ENCODE peak calls at places on chromosome 18, in six cellular contexts. Z is mammary epithelial cell; H is astrocyte of the cerebellum; R is esophagus squamous epithelium; B is mucosa of descending colon; D is CD8-positive, alpha-beta T cell. Q is an unnamed sample.

GRCh38 chr18:845152-845819 is 33.2 kb upstream of the YES1 start:
- DNase-seq in Z (no peak), R (no peak), H (peak), B (no peak), D (no peak), Q (no peak)

GRCh38 chr18:6881034-6881800 is 151.7 kb downstream of the ARHGAP28 start:
- DNase-seq in D (no peak), Z (no peak), B (no peak), R (no peak), H (peak), Q (no peak)

GRCh38 chr18:76805221-76805620 is 17.1 kb upstream of the ZNF236 start:
- DNase-seq in H (no peak), D (no peak), Z (peak), R (no peak), B (no peak), Q (no peak)

GRCh38 chr18:44545359-44545985 is 135.2 kb upstream of the SETBP1 start:
- DNase-seq in R (no peak), Z (no peak), B (no peak), D (no peak), H (no peak), Q (no peak)

GRCh38 chr18:25457636-25458035 is 105.7 kb upstream of the ZNF521 start:
- DNase-seq in H (no peak), B (no peak), Z (peak), R (no peak), D (no peak), Q (no peak)

GRCh38 chr18:55477537-55478300 is 110.3 kb downstream of the TCF4 start:
- DNase-seq in H (peak), D (no peak), R (no peak), B (no peak), Z (peak), Q (peak)

GRCh38 chr18:74498712-74499629 is 2.8 kb downstream of the CNDP2 start:
- DNase-seq in H (no peak), Z (no peak), B (peak), R (peak), D (peak), Q (peak)

GRCh38 chr18:70781860-70782453 is 493.1 kb downstream of the SOCS6 start:
- DNase-seq in Z (peak), H (peak), B (no peak), R (no peak), D (peak), Q (peak)

GRCh38 chr18:63265322-63265721 is 54.2 kb downstream of the BCL2 start:
- DNase-seq in B (no peak), D (no peak), H (no peak), R (no peak), Z (no peak), Q (no peak)

GRCh38 chr18:23824704-23825103 is 135.5 kb downstream of the LAMA3 start:
- DNase-seq in H (no peak), R (no peak), B (no peak), Z (peak), D (no peak), Q (no peak)

GRCh38 chr18:23693849-23694248 is 4.6 kb downstream of the LAMA3 start:
- DNase-seq in B (no peak), H (no peak), D (no peak), R (no peak), Z (no peak), Q (no peak)

GRCh38 chr18:21672868-21673267 is 31.7 kb downstream of the ABHD3 start:
- DNase-seq in Z (peak), B (no peak), D (no peak), R (no peak), H (peak), Q (no peak)

GRCh38 chr18:21740724-21741510 is at the start of gene MIB1:
- DNase-seq in B (peak), R (peak), H (peak), D (peak), Z (peak), Q (no peak)

GRCh38 chr18:39184176-39184575 is 1618.6 kb upstream of the CELF4 start:
- DNase-seq in H (no peak), D (no peak), R (no peak), B (no peak), Z (no peak), Q (no peak)

DNA sequence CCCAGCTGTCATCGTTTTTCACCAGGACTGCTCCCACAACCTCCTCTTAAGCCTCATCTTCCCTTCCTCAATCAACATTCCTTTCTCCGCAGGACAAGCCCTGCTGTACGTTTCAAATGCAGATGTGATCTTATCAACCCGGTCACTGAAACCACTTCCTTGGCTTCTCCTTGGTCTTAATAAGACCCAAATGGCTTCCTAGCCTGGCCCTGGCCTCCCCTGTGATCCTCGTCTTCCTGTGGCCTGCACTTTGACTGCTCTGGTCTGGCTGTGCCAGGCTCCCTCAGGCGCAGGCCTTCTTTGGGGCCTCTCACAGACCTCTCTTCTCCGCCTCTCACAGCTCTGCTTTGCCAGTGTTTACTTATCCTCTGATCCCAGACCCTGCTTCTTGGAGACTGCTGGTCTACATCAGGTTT is 4.7 kb upstream of the ADNP2 start:
- DNase-seq in R (no peak), Z (no peak), H (no peak), B (no peak), D (no peak), Q (no peak)
- H3K4me3 ChIP-seq in R (no peak), Z (no peak), H (no peak), B (no peak), D (no peak), Q (no peak)

GRCh38 chr18:12074734-12075133 is 18.9 kb upstream of the ANKRD62 start:
- DNase-seq in H (no peak), R (no peak), D (no peak), Z (no peak), B (no peak), Q (no peak)
- TF ChIP-seq CTCF in H (peak), R (no peak), D (no peak), Z (peak), B (no peak), Q (no peak)

GRCh38 chr18:49561377-49562193 is at the start of gene LIPG:
- DNase-seq in H (peak), D (no peak), Z (peak), B (peak), R (no peak), Q (peak)

GRCh38 chr18:49564435-49564834 is 2.6 kb downstream of the LIPG start:
- DNase-seq in R (no peak), H (no peak), Z (no peak), B (no peak), D (no peak), Q (no peak)

GRCh38 chr18:49562481-49563129 is 748 bp downstream of the LIPG start:
- DNase-seq in H (no peak), Z (peak), R (no peak), D (no peak), B (peak), Q (no peak)

GRCh38 chr18:49563701-49564100 is 1.8 kb downstream of the LIPG start:
- DNase-seq in Z (peak), R (no peak), D (no peak), H (no peak), B (no peak), Q (no peak)

GRCh38 chr18:49563130-49563540 is 1.3 kb downstream of the LIPG start:
- DNase-seq in D (no peak), B (no peak), Z (peak), R (no peak), H (no peak), Q (no peak)
- H3K4me3 ChIP-seq in D (no peak), B (no peak), Z (peak), R (no peak), H (peak), Q (peak)

GRCh38 chr18:79965119-79965902 is 868 bp downstream of the HSBP1L1 start:
- DNase-seq in R (no peak), B (peak), D (no peak), H (peak), Z (peak), Q (no peak)

GRCh38 chr18:79963658-79964329 is 649 bp upstream of the HSBP1L1 start:
- DNase-seq in B (peak), H (no peak), R (no peak), Z (no peak), D (no peak), Q (no peak)

GRCh38 chr18:79962835-79963657 is 1.4 kb upstream of the HSBP1L1 start:
- DNase-seq in H (no peak), Z (no peak), D (no peak), R (no peak), B (no peak), Q (peak)

GRCh38 chr18:79962311-79962710 is 2.1 kb upstream of the HSBP1L1 start:
- DNase-seq in Z (peak), B (no peak), H (no peak), R (no peak), D (no peak), Q (no peak)

DNA sequence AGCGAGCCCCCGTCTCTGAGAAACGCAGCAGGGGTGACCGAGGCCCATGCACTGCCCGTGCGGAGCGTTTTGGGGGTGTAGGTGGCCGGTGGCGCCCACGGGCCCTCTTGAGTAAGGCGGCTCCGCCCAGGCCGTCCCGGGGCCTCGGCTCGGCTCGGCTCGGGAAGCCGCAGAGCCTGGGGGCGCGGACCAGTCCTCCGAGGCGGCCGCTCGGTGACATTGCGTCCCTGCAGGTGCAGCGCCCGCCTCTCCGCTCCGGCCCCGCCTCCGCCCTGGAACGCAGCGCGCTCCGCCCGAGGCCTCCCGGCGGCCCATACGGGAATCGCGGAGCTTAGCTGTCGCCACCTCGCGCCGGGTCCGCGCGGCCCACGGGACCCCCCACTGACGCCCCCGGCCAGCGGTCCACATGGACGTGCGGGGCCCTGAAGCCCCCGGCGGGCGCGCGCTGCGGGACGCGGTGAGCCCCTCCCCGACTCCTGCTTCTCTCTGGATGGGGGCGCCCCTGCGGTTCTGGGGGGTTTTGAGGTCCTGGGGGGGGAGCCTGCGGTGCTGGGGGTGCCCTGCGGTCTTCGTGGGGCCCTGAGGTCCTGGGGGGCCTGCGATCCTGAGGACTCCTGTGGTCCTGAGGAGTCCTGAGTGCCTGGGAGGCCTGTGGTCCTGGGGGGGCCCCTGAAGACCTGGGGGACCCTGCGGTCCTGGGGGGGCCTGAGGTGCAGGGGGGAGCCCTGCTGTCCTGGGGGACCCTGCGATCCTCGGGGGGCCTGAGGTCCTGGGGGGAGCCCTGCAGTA is at the start of gene HSBP1L1:
- DNase-seq in H (no peak), B (peak), Z (peak), R (no peak), D (peak), Q (no peak)
- TF ChIP-seq CTCF in H (peak), B (no peak), Z (peak), R (no peak), D (no peak), Q (peak)

DNA sequence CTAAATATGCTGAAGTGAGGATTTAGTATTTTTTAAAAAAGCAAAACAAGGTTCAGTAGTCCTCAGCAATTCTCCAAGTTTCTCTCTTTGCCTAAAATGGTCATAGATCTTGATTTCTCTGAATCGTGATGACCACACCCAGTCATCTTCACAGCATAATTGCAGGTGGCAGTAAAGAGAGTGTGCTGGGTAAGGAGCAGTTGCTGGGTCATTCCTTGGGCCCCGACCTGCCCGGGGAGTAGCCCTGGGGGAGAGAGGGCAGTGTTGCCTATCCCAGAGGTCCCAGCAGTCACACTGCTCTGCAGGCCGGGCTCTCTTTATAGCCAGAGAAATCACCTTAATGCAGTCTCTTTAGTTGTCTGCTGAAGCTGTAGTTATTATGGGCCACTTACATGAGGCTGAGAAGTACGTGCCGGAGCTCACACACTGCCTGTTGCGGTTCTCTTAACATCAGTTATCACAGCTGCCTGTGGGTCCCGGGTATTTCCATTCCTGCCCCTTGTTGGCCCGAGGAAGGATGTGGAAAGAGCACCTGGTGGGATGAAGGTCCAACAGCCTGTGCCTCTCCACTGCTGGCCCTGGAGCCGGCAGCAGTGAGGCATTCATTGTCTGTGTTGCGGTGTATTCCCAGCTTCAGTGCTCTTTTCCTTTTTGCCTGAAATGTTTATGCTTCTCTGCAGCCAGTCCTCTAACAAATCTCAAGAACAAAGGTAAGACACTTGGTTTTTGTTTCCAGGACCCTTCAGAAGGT is 230.1 kb downstream of the ALPK2 start:
- DNase-seq in B (peak), D (no peak), R (no peak), H (no peak), Z (no peak), Q (no peak)
- H3K4me3 ChIP-seq in B (no peak), D (no peak), R (no peak), H (no peak), Z (no peak), Q (no peak)

GRCh38 chr18:50356036-50356945 is 18.6 kb upstream of the SKA1 start:
- DNase-seq in R (no peak), B (no peak), H (no peak), Z (peak), D (no peak), Q (peak)
- TF ChIP-seq CTCF in R (no peak), B (no peak), H (peak), Z (peak), D (no peak), Q (peak)

GRCh38 chr18:2610549-2610948 is 39.2 kb downstream of the NDC80 start:
- DNase-seq in Z (no peak), R (no peak), D (no peak), B (no peak), H (no peak), Q (no peak)

GRCh38 chr18:2602844-2603243 is 31.5 kb downstream of the NDC80 start:
- DNase-seq in H (no peak), R (no peak), Z (no peak), D (no peak), B (no peak), Q (no peak)

GRCh38 chr18:2609604-2610003 is 38.2 kb downstream of the NDC80 start:
- DNase-seq in B (no peak), H (no peak), D (no peak), Z (no peak), R (no peak), Q (no peak)

GRCh38 chr18:2606335-2606734 is 35.0 kb downstream of the NDC80 start:
- DNase-seq in B (no peak), H (no peak), R (no peak), Z (no peak), D (no peak), Q (no peak)
- H3K4me3 ChIP-seq in B (no peak), H (no peak), R (no peak), Z (no peak), D (no peak), Q (no peak)

GRCh38 chr18:36634573-36635216 is 194.1 kb downstream of the TPGS2 start:
- DNase-seq in B (no peak), R (no peak), Z (peak), H (no peak), D (no peak), Q (no peak)

GRCh38 chr18:36633961-36634412 is 194.8 kb downstream of the TPGS2 start:
- DNase-seq in H (peak), D (no peak), B (no peak), Z (peak), R (no peak), Q (no peak)

GRCh38 chr18:36636237-36636792 is 192.5 kb downstream of the TPGS2 start:
- DNase-seq in D (no peak), B (no peak), Z (no peak), R (no peak), H (no peak), Q (no peak)

GRCh38 chr18:36638224-36638623 is 190.6 kb downstream of the TPGS2 start:
- DNase-seq in D (no peak), H (no peak), B (no peak), R (no peak), Z (no peak), Q (peak)

DNA sequence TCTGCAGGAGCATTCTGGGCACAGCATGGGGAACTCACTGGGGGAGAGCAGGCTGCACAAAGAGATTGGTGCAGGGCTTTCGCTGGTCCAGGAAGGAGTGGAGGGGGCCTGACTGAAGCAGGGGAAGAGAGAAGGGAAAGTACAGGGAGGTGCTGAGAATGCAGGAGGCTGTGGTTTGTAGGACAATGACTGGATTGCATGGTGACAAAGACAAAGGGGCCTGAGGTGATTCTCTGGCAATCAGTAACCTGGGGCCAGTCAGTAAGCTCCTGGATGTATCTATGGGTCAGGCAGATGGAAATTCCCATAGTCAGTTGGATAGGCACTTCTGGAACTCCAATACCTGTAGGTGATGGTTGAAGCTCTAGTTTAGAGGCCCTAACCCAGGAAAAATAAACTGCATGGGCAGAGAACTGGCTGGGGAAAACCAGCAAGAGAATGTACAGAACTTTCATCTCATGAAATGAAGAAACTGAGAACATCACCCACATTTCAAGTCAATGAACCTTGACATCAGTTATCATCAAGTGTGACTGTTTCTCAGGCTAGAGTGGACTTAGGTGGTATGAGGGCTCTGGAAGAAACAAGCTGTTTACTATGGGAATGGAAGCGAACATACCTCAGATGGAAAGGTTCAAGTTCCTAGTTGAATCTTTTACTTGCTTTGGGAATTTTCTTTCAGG is 193.2 kb downstream of the TPGS2 start:
- DNase-seq in D (no peak), R (no peak), B (no peak), H (no peak), Z (no peak), Q (no peak)
- TF ChIP-seq CTCF in D (no peak), R (no peak), B (no peak), H (no peak), Z (no peak), Q (no peak)

GRCh38 chr18:48929951-48930713 is 20.6 kb downstream of the SMAD7 start:
- DNase-seq in D (no peak), H (no peak), Z (no peak), R (no peak), B (peak), Q (no peak)

GRCh38 chr18:48927286-48928080 is 23.3 kb downstream of the SMAD7 start:
- DNase-seq in Z (no peak), R (no peak), D (no peak), H (no peak), B (no peak), Q (no peak)

GRCh38 chr18:48929212-48929612 is 21.6 kb downstream of the SMAD7 start:
- DNase-seq in B (no peak), D (no peak), Z (peak), H (no peak), R (no peak), Q (no peak)

GRCh38 chr18:48930926-48931325 is 19.8 kb downstream of the SMAD7 start:
- DNase-seq in B (peak), D (no peak), H (no peak), Z (no peak), R (no peak), Q (no peak)

GRCh38 chr18:48928787-48929186 is 22.0 kb downstream of the SMAD7 start:
- DNase-seq in H (no peak), D (peak), Z (peak), R (peak), B (peak), Q (peak)
- H3K4me3 ChIP-seq in H (no peak), D (no peak), Z (no peak), R (peak), B (no peak), Q (peak)

DNA sequence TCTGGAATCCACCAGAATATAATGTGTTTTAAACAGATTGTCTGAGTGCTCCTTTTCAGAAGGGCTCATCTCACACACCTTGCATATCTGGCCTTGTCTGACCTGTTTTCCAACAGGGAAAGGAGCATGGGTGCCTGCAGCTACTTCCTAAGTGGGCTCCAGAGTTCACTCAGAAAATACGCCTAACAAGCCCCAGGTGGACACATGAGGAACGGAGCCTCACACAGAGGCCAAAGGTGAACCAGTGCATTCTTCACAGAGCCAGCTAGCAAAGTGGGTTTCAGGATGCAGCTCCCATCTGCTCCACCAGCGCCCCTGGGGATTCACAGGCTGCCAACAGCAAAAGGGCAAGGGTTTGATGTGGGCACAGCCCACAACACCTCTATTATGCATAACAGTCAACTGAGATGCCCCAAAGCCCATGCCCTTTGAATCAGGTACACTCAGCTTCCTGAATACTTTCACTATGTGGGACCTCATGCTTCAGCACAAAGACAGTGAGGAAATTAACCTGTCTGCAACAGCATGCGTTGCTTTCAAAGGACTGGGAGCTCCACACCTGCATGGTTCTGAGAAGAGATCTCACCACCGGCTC is 86.6 kb downstream of the CCBE1 start:
- DNase-seq in H (no peak), R (no peak), D (no peak), Z (no peak), B (no peak), Q (no peak)
- TF ChIP-seq CTCF in H (no peak), R (no peak), D (no peak), Z (no peak), B (no peak), Q (no peak)